ENCODE peak calls at places on chromosomes 13 and 19, in seven cellular contexts. L is thoracic aorta, Z is pancreas, H is kidney, K is H9, N is tibial artery, F is left lung. S is an unnamed sample.

GRCh38 chr13:94188173-94188869 is 291.2 kb downstream of the DCT start:
- DNase-seq in L (no peak), Z (no peak), H (no peak), K (peak; percentile 38), N (no peak), F (no peak), S (no peak)

GRCh38 chr13:100069278-100069677 is 19.6 kb upstream of the PCCA start:
- DNase-seq in L (no peak), Z (no peak), H (no peak), K (no peak), N (no peak), F (no peak), S (no peak)

GRCh38 chr19:45451181-45451849 is 16.5 kb upstream of the FOSB start:
- DNase-seq in L (no peak), Z (peak; percentile 43), H (no peak), K (no peak), N (peak; percentile 61), F (no peak), S (no peak)

GRCh38 chr19:39293394-39293793 is 2.8 kb upstream of the IFNL1 start:
- DNase-seq in L (no peak), Z (no peak), H (no peak), K (no peak), N (no peak), F (no peak), S (no peak)

GRCh38 chr13:114151565-114152284 is 19.3 kb upstream of the RASA3 start:
- DNase-seq in L (no peak), Z (peak; percentile 35), H (peak; percentile 53), K (no peak), N (no peak), F (peak; percentile 80), S (peak; percentile 88)

GRCh38 chr13:57748096-57748495 is 116.6 kb downstream of the PCDH17 start:
- DNase-seq in L (no peak), Z (no peak), H (no peak), K (no peak), N (no peak), F (no peak), S (no peak)

GRCh38 chr19:35404879-35405622 is 34.2 kb downstream of the GPR42 start:
- DNase-seq in L (peak; percentile 17), Z (no peak), H (no peak), K (no peak), N (no peak), F (no peak), S (no peak)

GRCh38 chr19:5244351-5244750 is 96.3 kb downstream of the PTPRS start:
- DNase-seq in L (no peak), Z (peak; percentile 3), H (no peak), K (no peak), N (no peak), F (no peak), S (no peak)

GRCh38 chr19:7926727-7927604 is 1.0 kb upstream of the CTXN1 start:
- DNase-seq in L (no peak), Z (peak; percentile 85), H (peak; percentile 81), K (no peak), N (no peak), F (peak; percentile 80), S (peak; percentile 52)
- H3K9me3 ChIP-seq in L (no peaks in the 10 kb centered on the region), Z (no peaks in the 10 kb centered on the region), H (no peaks in the 10 kb centered on the region), K (no peaks in the 10 kb centered on the region), N (no peaks in the 10 kb centered on the region), F (no peaks in the 10 kb centered on the region), S (no peaks in the 10 kb centered on the region)

GRCh38 chr13:23799945-23800344 is 89.3 kb downstream of the MIPEP start:
- DNase-seq in L (no peak), Z (no peak), H (no peak), K (no peak), N (no peak), F (no peak), S (no peak)
- H3K27ac ChIP-seq in L (peak overlapping the region; percentile 20), Z (no peak overlapping the region), H (no peak overlapping the region), K (no peak overlapping the region), N (peak overlapping the region; percentile 56), F (no peak overlapping the region), S (no peak overlapping the region)

DNA sequence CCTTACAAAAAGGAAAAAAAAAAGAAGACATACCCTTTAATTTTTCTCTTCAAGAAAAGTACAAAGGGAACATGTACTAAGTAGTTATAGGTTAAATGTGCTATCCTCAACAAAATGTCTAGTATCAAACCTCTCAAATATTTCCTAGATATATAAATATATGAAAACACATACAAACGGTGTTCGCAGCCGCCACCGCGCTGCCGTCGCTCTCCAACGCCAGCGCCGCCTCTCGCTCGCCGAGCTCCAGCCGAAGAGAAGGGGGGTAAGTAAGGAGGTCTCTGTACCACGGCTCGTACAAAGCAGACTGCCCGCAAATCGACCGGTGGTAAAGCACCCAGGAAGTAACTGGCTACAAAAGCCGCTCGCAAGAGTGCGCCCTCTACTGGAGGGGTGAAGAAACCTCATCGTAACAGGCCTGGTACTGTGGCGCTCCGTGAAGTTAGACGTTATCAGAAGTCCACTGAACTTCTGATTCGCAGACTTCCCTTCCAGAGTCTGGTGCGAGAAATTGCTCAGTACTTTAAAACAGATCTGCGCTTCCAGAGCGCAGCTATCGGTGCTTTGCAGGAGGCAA is 192.1 kb downstream of the DACH1 start:
- DNase-seq in L (no peak), Z (no peak), H (no peak), K (peak; percentile 27), N (no peak), F (no peak), S (no peak)
- TF ChIP-seq CTCF in L (no peak), Z (no peak), H (no peak), K (peak; percentile 63), N (no peak), F (no peak), S (no peak)

GRCh38 chr13:113084943-113085540 is 20.5 kb upstream of the F7 start:
- DNase-seq in L (no peak), Z (peak; percentile 69), H (peak; percentile 55), K (no peak), N (no peak), F (peak; percentile 66), S (no peak)

GRCh38 chr13:113086031-113086750 is 19.4 kb upstream of the F7 start:
- DNase-seq in L (no peak), Z (peak; percentile 44), H (peak; percentile 43), K (peak; percentile 68), N (no peak), F (peak; percentile 71), S (no peak)

GRCh38 chr13:113088691-113089020 is 16.9 kb upstream of the F7 start:
- DNase-seq in L (no peak), Z (peak; percentile 42), H (peak; percentile 57), K (no peak), N (no peak), F (peak; percentile 73), S (no peak)

GRCh38 chr13:113087923-113088690 is 17.5 kb upstream of the F7 start:
- DNase-seq in L (no peak), Z (peak; percentile 47), H (peak; percentile 57), K (no peak), N (no peak), F (peak; percentile 77), S (no peak)

DNA sequence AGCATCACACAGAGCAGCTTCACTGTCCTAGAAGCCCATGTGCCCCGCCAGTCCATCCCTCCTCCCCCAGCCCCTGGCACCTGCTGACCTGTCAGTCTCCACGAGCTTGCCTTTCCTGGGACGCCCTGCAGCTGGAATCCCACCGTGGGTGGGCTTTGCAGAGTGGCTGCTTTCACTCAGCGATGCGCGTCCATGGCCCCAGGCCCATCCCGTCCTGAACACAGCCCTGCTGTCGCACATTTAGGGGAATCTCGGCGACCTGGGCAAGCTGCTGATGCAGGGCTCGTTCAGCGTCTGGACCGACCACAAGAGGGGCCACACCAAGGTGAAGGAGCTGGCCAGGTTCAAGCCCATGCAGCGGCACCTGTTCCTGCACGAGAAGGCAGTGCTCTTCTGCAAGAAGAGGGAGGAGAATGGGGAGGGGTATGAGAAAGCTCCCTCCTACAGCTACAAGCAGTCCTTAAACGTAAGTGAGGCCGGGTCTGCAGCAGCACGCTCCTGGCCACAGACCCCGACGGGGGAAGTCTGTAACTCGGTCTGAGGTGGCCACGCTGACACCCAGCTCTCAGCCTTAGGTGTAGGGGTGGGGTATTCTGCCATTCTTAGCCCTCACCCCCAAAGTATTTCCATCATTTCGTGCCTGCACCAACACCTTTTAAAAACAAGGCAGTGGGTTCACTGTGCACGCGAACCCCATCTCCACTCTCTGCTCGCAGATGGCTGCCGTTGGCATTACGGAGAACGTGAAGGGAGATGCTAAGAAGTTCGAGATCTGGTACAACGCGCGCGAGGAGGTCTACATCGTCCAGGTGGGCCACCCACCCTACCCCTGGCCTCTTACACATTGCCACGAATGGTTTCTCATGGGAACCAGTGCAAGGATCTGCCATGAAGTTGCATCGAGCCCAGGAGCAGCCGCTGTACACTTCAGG is 18.3 kb upstream of the F7 start:
- DNase-seq in L (no peak), Z (peak; percentile 41), H (peak; percentile 53), K (no peak), N (no peak), F (peak; percentile 65), S (peak; percentile 13)
- H3K9me3 ChIP-seq in L (no peaks in the 10 kb centered on the region), Z (no peaks in the 10 kb centered on the region), H (no peaks in the 10 kb centered on the region), K (no peaks in the 10 kb centered on the region), N (no peaks in the 10 kb centered on the region), F (no peaks in the 10 kb centered on the region), S (no peaks in the 10 kb centered on the region)

GRCh38 chr19:13156968-13157882 is 7.0 kb downstream of the IER2 start:
- DNase-seq in L (no peak), Z (no peak), H (no peak), K (no peak), N (no peak), F (no peak), S (no peak)
- H3K27ac ChIP-seq in L (no peak overlapping the region), Z (peak overlapping the region; percentile 99), H (no peak overlapping the region), K (no peak overlapping the region), N (peak overlapping the region; percentile 99), F (peak overlapping the region; percentile 97), S (no peak overlapping the region)

GRCh38 chr19:29745253-29745652 is 30.2 kb upstream of the C19orf12 start:
- DNase-seq in L (no peak), Z (no peak), H (peak; percentile 37), K (peak; percentile 72), N (no peak), F (no peak), S (no peak)
- TF ChIP-seq CTCF in L (no peak), Z (no peak), H (no peak), K (peak; percentile 72), N (no peak), F (no peak), S (no peak)

GRCh38 chr13:111622051-111622531 is 301.6 kb downstream of the TEX29 start:
- DNase-seq in L (no peak), Z (no peak), H (no peak), K (peak; percentile 30), N (no peak), F (no peak), S (no peak)

GRCh38 chr13:111621164-111621563 is 300.7 kb downstream of the TEX29 start:
- DNase-seq in L (no peak), Z (no peak), H (no peak), K (peak; percentile 5), N (no peak), F (no peak), S (no peak)

GRCh38 chr13:111623743-111624505 is 303.5 kb downstream of the TEX29 start:
- DNase-seq in L (no peak), Z (no peak), H (no peak), K (peak; percentile 21), N (no peak), F (no peak), S (no peak)

GRCh38 chr13:111623170-111623569 is 302.7 kb downstream of the TEX29 start:
- DNase-seq in L (no peak), Z (no peak), H (no peak), K (peak; percentile 37), N (no peak), F (no peak), S (peak; percentile 35)

GRCh38 chr13:111620586-111620985 is 300.1 kb downstream of the TEX29 start:
- DNase-seq in L (no peak), Z (no peak), H (no peak), K (peak; percentile 17), N (no peak), F (no peak), S (peak; percentile 16)
- H3K9me3 ChIP-seq in L (no peaks in the 10 kb centered on the region), Z (no peaks in the 10 kb centered on the region), H (no peaks in the 10 kb centered on the region), K (no peaks in the 10 kb centered on the region), N (no peaks in the 10 kb centered on the region), F (no peaks in the 10 kb centered on the region), S (no peaks in the 10 kb centered on the region)